ENCODE peak calls at places on chromosomes 1 and 21, in ten cellular contexts. One of them, this sample, is unnamed.

GRCh38 chr21:45996311-45997204 is 15.0 kb downstream of the COL6A1 start:
- DNase-seq in A549: no peak
- DNase-seq in activated T-cell treated with anti-CD3 and anti-CD28 coated beads for 24 hours: no peak
- DNase-seq in NCI-H82: no peak
- DNase-seq in astrocyte of the spinal cord: no peak
- DNase-seq in GM23338: no peak
- DNase-seq in neural crest cell: no peak
- DNase-seq in fibroblast of gingiva: no peak
- DNase-seq in CD4-positive, alpha-beta T cell: no peak
- DNase-seq in OCI-M1: no peak
- DNase-seq in this sample: peak

GRCh38 chr1:203278087-203278884 is 27.0 kb upstream of the BTG2 start:
- DNase-seq in A549: no peak
- DNase-seq in activated T-cell treated with anti-CD3 and anti-CD28 coated beads for 24 hours: no peak
- DNase-seq in NCI-H82: peak
- DNase-seq in astrocyte of the spinal cord: peak
- DNase-seq in GM23338: peak
- DNase-seq in neural crest cell: peak
- DNase-seq in fibroblast of gingiva: peak
- DNase-seq in CD4-positive, alpha-beta T cell: no peak
- DNase-seq in OCI-M1: no peak
- DNase-seq in this sample: no peak

GRCh38 chr1:162580315-162580714 is 18.8 kb downstream of the UAP1 start:
- DNase-seq in A549: no peak
- DNase-seq in activated T-cell treated with anti-CD3 and anti-CD28 coated beads for 24 hours: no peak
- DNase-seq in NCI-H82: no peak
- DNase-seq in astrocyte of the spinal cord: no peak
- DNase-seq in GM23338: no peak
- DNase-seq in neural crest cell: no peak
- DNase-seq in fibroblast of gingiva: no peak
- DNase-seq in CD4-positive, alpha-beta T cell: no peak
- DNase-seq in OCI-M1: no peak
- DNase-seq in this sample: no peak

GRCh38 chr1:85628791-85629531 is 48.4 kb downstream of the CCN1 start:
- DNase-seq in A549: peak
- DNase-seq in activated T-cell treated with anti-CD3 and anti-CD28 coated beads for 24 hours: no peak
- DNase-seq in NCI-H82: no peak
- DNase-seq in astrocyte of the spinal cord: peak
- DNase-seq in GM23338: peak
- DNase-seq in neural crest cell: no peak
- DNase-seq in fibroblast of gingiva: peak
- DNase-seq in CD4-positive, alpha-beta T cell: no peak
- DNase-seq in OCI-M1: peak
- DNase-seq in this sample: no peak

GRCh38 chr1:207336559-207337467 is 15.3 kb downstream of the CD55 start:
- DNase-seq in A549: peak
- DNase-seq in activated T-cell treated with anti-CD3 and anti-CD28 coated beads for 24 hours: peak
- DNase-seq in NCI-H82: no peak
- DNase-seq in astrocyte of the spinal cord: peak
- DNase-seq in GM23338: no peak
- DNase-seq in neural crest cell: no peak
- DNase-seq in fibroblast of gingiva: peak
- DNase-seq in CD4-positive, alpha-beta T cell: no peak
- DNase-seq in OCI-M1: peak
- DNase-seq in this sample: peak

GRCh38 chr21:29181799-29182470 is 51.5 kb downstream of the MAP3K7CL start:
- DNase-seq in A549: peak
- DNase-seq in activated T-cell treated with anti-CD3 and anti-CD28 coated beads for 24 hours: no peak
- DNase-seq in NCI-H82: no peak
- DNase-seq in astrocyte of the spinal cord: peak
- DNase-seq in GM23338: no peak
- DNase-seq in neural crest cell: no peak
- DNase-seq in fibroblast of gingiva: peak
- DNase-seq in CD4-positive, alpha-beta T cell: no peak
- DNase-seq in OCI-M1: peak
- DNase-seq in this sample: no peak

GRCh38 chr1:219790834-219791615 is 137.3 kb downstream of the SLC30A10 start:
- DNase-seq in A549: no peak
- DNase-seq in activated T-cell treated with anti-CD3 and anti-CD28 coated beads for 24 hours: no peak
- DNase-seq in NCI-H82: no peak
- DNase-seq in astrocyte of the spinal cord: peak
- DNase-seq in GM23338: no peak
- DNase-seq in neural crest cell: no peak
- DNase-seq in fibroblast of gingiva: peak
- DNase-seq in CD4-positive, alpha-beta T cell: no peak
- DNase-seq in OCI-M1: no peak
- DNase-seq in this sample: no peak

GRCh38 chr1:21490774-21491482 is 18.3 kb upstream of the ALPL start:
- DNase-seq in A549: peak
- DNase-seq in activated T-cell treated with anti-CD3 and anti-CD28 coated beads for 24 hours: no peak
- DNase-seq in NCI-H82: peak
- DNase-seq in astrocyte of the spinal cord: peak
- DNase-seq in GM23338: peak
- DNase-seq in neural crest cell: no peak
- DNase-seq in fibroblast of gingiva: peak
- DNase-seq in CD4-positive, alpha-beta T cell: no peak
- DNase-seq in OCI-M1: peak
- DNase-seq in this sample: no peak

GRCh38 chr21:33975548-33976081 is 60.0 kb upstream of the ATP5PO start:
- DNase-seq in A549: no peak
- DNase-seq in activated T-cell treated with anti-CD3 and anti-CD28 coated beads for 24 hours: peak
- DNase-seq in NCI-H82: no peak
- DNase-seq in astrocyte of the spinal cord: peak
- DNase-seq in GM23338: no peak
- DNase-seq in neural crest cell: no peak
- DNase-seq in fibroblast of gingiva: no peak
- DNase-seq in CD4-positive, alpha-beta T cell: peak
- DNase-seq in OCI-M1: peak
- DNase-seq in this sample: peak